ENCODE peak calls at places on chromosomes 3 and 15, in four cellular contexts. One of them, this sample, is unnamed.
A peak's percentile ranks its signal among the peaks of the same experiment; 100 is the strongest.

GRCh38 chr3:81581966-81582599 is 179.4 kb downstream of the GBE1 start:
- DNase-seq in GM12891: no peak
- DNase-seq in GM12865: peak; percentile 56
- DNase-seq in Jurkat, Clone E6-1: peak; percentile 35
- DNase-seq in this sample: peak; percentile 10

GRCh38 chr3:41248525-41248924 is 49.2 kb downstream of the CTNNB1 start:
- DNase-seq in GM12891: no peak
- DNase-seq in GM12865: no peak
- DNase-seq in Jurkat, Clone E6-1: no peak
- DNase-seq in this sample: no peak

GRCh38 chr3:103410231-103410630 is 975.4 kb downstream of the ZPLD1 start:
- DNase-seq in Jurkat, Clone E6-1: no peak
- DNase-seq in GM12891: no peak
- DNase-seq in GM12865: peak; percentile 1
- DNase-seq in this sample: no peak

GRCh38 chr15:47473857-47474256 is 243.4 kb upstream of the SEMA6D start:
- DNase-seq in GM12891: no peak
- DNase-seq in GM12865: no peak
- DNase-seq in Jurkat, Clone E6-1: no peak
- DNase-seq in this sample: no peak

GRCh38 chr3:30779686-30780287 is 114.7 kb downstream of the GADL1 start:
- DNase-seq in GM12865: peak; percentile 25
- DNase-seq in GM12891: no peak
- DNase-seq in Jurkat, Clone E6-1: peak; percentile 23
- DNase-seq in this sample: no peak

GRCh38 chr3:118000219-118000618 is 1034.4 kb downstream of the IGSF11 start:
- DNase-seq in GM12891: no peak
- DNase-seq in Jurkat, Clone E6-1: no peak
- DNase-seq in GM12865: no peak
- DNase-seq in this sample: no peak

GRCh38 chr3:101862453-101863165 is 13.3 kb downstream of the NFKBIZ start:
- DNase-seq in Jurkat, Clone E6-1: no peak
- DNase-seq in GM12891: no peak
- DNase-seq in GM12865: no peak
- DNase-seq in this sample: no peak

GRCh38 chr3:124248471-124249028 is 256.6 kb upstream of the ROPN1 start:
- DNase-seq in GM12891: no peak
- DNase-seq in Jurkat, Clone E6-1: no peak
- DNase-seq in GM12865: no peak
- DNase-seq in this sample: no peak

GRCh38 chr3:101988591-101988990 is 139.3 kb downstream of the NFKBIZ start:
- DNase-seq in Jurkat, Clone E6-1: no peak
- DNase-seq in GM12865: peak; percentile 50
- DNase-seq in GM12891: no peak
- DNase-seq in this sample: peak; percentile 29

GRCh38 chr3:41094351-41094750 is 105.0 kb upstream of the CTNNB1 start:
- DNase-seq in GM12865: no peak
- DNase-seq in Jurkat, Clone E6-1: no peak
- DNase-seq in GM12891: no peak
- DNase-seq in this sample: no peak

GRCh38 chr3:177300039-177300833 is 103.0 kb upstream of the TBL1XR1 start:
- DNase-seq in GM12865: peak; percentile 36
- DNase-seq in GM12891: no peak
- DNase-seq in Jurkat, Clone E6-1: no peak
- DNase-seq in this sample: no peak

GRCh38 chr15:48221885-48222284 is 15.8 kb downstream of the SLC12A1 start:
- DNase-seq in GM12891: no peak
- DNase-seq in GM12865: no peak
- DNase-seq in Jurkat, Clone E6-1: no peak
- DNase-seq in this sample: no peak

GRCh38 chr3:58799271-58799670 is 132.7 kb upstream of the FAM3D start:
- DNase-seq in GM12891: no peak
- DNase-seq in GM12865: no peak
- DNase-seq in Jurkat, Clone E6-1: no peak
- DNase-seq in this sample: no peak

GRCh38 chr15:101250331-101250730 is 1.5 kb downstream of the CHSY1 start:
- DNase-seq in Jurkat, Clone E6-1: no peak
- DNase-seq in GM12891: no peak
- DNase-seq in GM12865: no peak
- DNase-seq in this sample: no peak

GRCh38 chr3:100761211-100761921 is 52.1 kb downstream of the TFG start:
- DNase-seq in Jurkat, Clone E6-1: peak; percentile 26
- DNase-seq in GM12865: peak; percentile 49
- DNase-seq in GM12891: peak; percentile 2
- DNase-seq in this sample: peak; percentile 12

GRCh38 chr3:71549948-71550347 is 33.6 kb downstream of the FOXP1 start:
- DNase-seq in GM12891: no peak
- DNase-seq in GM12865: no peak
- DNase-seq in Jurkat, Clone E6-1: peak; percentile 7
- DNase-seq in this sample: no peak

GRCh38 chr3:193796089-193796488 is 203.1 kb downstream of the OPA1 start:
- DNase-seq in Jurkat, Clone E6-1: no peak
- DNase-seq in GM12891: no peak
- DNase-seq in GM12865: no peak
- DNase-seq in this sample: no peak

GRCh38 chr15:72787521-72787920 is 4.0 kb upstream of the ADPGK start:
- DNase-seq in GM12865: no peak
- DNase-seq in Jurkat, Clone E6-1: no peak
- DNase-seq in GM12891: no peak
- DNase-seq in this sample: no peak

GRCh38 chr15:70508561-70509281 is 254.6 kb downstream of the UACA start:
- DNase-seq in Jurkat, Clone E6-1: no peak
- DNase-seq in GM12865: peak; percentile 40
- DNase-seq in GM12891: no peak
- DNase-seq in this sample: peak; percentile 70

GRCh38 chr3:197117107-197117506 is 87.5 kb upstream of the MELTF start:
- DNase-seq in Jurkat, Clone E6-1: no peak
- DNase-seq in GM12865: peak; percentile 18
- DNase-seq in GM12891: no peak
- DNase-seq in this sample: no peak

GRCh38 chr3:141241248-141242034 is 9.8 kb downstream of the PXYLP1 start:
- DNase-seq in Jurkat, Clone E6-1: no peak
- DNase-seq in GM12891: no peak
- DNase-seq in GM12865: no peak
- DNase-seq in this sample: no peak